ENCODE peak calls at places on chromosome 20, in six cellular contexts. B is H9; O is T-helper 2 cell; F is CD4-positive, CD25-positive, alpha-beta regulatory T cell; R is D341Med; A is stimulated activated CD4-positive, alpha-beta T cell treated with anti-CD3 and anti-CD28 coated beads, Interleukin-4, amount 100 ng/mL, for 48 hours. Q is an unnamed sample.

GRCh38 chr20:60453847-60454246 is 495.6 kb downstream of the CDH26 start:
- DNase-seq in B (peak; percentile 72), O (no peak), F (no peak), R (no peak), A (no peak), Q (peak; percentile 74)

GRCh38 chr20:50837532-50838321 is 42.9 kb downstream of the BCAS4 start:
- DNase-seq in B (no peak), O (no peak), F (peak; percentile 34), R (no peak), A (no peak), Q (no peak)

GRCh38 chr20:37898301-37899104 is 4.4 kb upstream of the VSTM2L start:
- DNase-seq in B (no peak), O (no peak), F (no peak), R (no peak), A (no peak), Q (peak; percentile 63)

GRCh38 chr20:20463933-20464374 is 96.0 kb downstream of the INSM1 start:
- DNase-seq in B (peak; percentile 82), O (no peak), F (no peak), R (no peak), A (no peak), Q (peak; percentile 70)

GRCh38 chr20:63940472-63941266 is 15.5 kb downstream of the UCKL1 start:
- DNase-seq in B (peak; percentile 52), O (no peak), F (no peak), R (no peak), A (no peak), Q (no peak)

GRCh38 chr20:40741507-40742106 is 52.6 kb upstream of the MAFB start:
- DNase-seq in B (peak; percentile 76), O (no peak), F (peak; percentile 42), R (peak; percentile 60), A (peak; percentile 23), Q (peak; percentile 11)

GRCh38 chr20:51796332-51796731 is 6.0 kb downstream of the SALL4 start:
- DNase-seq in B (no peak), O (no peak), F (no peak), R (no peak), A (no peak), Q (no peak)

GRCh38 chr20:23909390-23909789 is 29.8 kb upstream of the CST5 start:
- DNase-seq in B (no peak), O (no peak), F (no peak), R (no peak), A (no peak), Q (no peak)

GRCh38 chr20:32052792-32053362 is 835 bp downstream of the HCK start:
- DNase-seq in B (peak; percentile 77), O (no peak), F (no peak), R (no peak), A (no peak), Q (no peak)

GRCh38 chr20:39630215-39630614 is 668.1 kb downstream of the DHX35 start:
- DNase-seq in B (no peak), O (no peak), F (no peak), R (no peak), A (no peak), Q (peak; percentile 81)

GRCh38 chr20:36917240-36917639 is 34.3 kb downstream of the SAMHD1 start:
- DNase-seq in B (no peak), O (no peak), F (no peak), R (no peak), A (no peak), Q (no peak)

GRCh38 chr20:50587291-50587961 is 77.2 kb downstream of the PTPN1 start:
- DNase-seq in B (no peak), O (no peak), F (no peak), R (no peak), A (no peak), Q (no peak)

GRCh38 chr20:5120189-5120484 is 379 bp upstream of the PCNA start:
- DNase-seq in B (no peak), O (no peak), F (no peak), R (no peak), A (no peak), Q (no peak)

GRCh38 chr20:37299718-37300529 is 10.5 kb downstream of the MANBAL start:
- DNase-seq in B (no peak), O (no peak), F (no peak), R (no peak), A (no peak), Q (no peak)

GRCh38 chr20:31974975-31975481 is 7.1 kb downstream of the XKR7 start:
- DNase-seq in B (peak; percentile 76), O (no peak), F (no peak), R (peak; percentile 73), A (no peak), Q (peak; percentile 26)

GRCh38 chr20:57361517-57361916 is 10.5 kb downstream of the RAE1 start:
- DNase-seq in B (no peak), O (no peak), F (no peak), R (no peak), A (no peak), Q (no peak)

GRCh38 chr20:61734733-61735502 is 330.8 kb downstream of the TAF4 start:
- DNase-seq in B (no peak), O (no peak), F (no peak), R (no peak), A (no peak), Q (no peak)

GRCh38 chr20:48827880-48828733 is at the start of gene PREX1:
- DNase-seq in B (peak; percentile 80), O (peak; percentile 82), F (peak; percentile 90), R (peak; percentile 90), A (peak; percentile 46), Q (peak; percentile 88)

GRCh38 chr20:19314619-19315018 is 102.2 kb downstream of the SLC24A3 start:
- DNase-seq in B (no peak), O (no peak), F (no peak), R (no peak), A (no peak), Q (no peak)

GRCh38 chr20:39777610-39778009 is 815.5 kb downstream of the DHX35 start:
- DNase-seq in B (no peak), O (no peak), F (no peak), R (no peak), A (no peak), Q (no peak)

GRCh38 chr20:53227523-53227922 is 255.4 kb downstream of the TSHZ2 start:
- DNase-seq in B (no peak), O (no peak), F (no peak), R (no peak), A (no peak), Q (no peak)

GRCh38 chr20:46977909-46978588 is 83.4 kb downstream of the EYA2 start:
- DNase-seq in B (no peak), O (no peak), F (no peak), R (no peak), A (no peak), Q (peak; percentile 91)

GRCh38 chr20:62822788-62823651 is 6.2 kb downstream of the COL9A3 start:
- DNase-seq in B (peak; percentile 77), O (no peak), F (peak; percentile 63), R (peak; percentile 88), A (peak; percentile 53), Q (peak; percentile 83)

GRCh38 chr20:21520702-21521595 is 7.1 kb upstream of the NKX2-2 start:
- DNase-seq in B (peak; percentile 75), O (no peak), F (no peak), R (peak; percentile 51), A (no peak), Q (peak; percentile 54)

GRCh38 chr20:32626859-32627636 is 41.9 kb upstream of the NOL4L start:
- DNase-seq in B (no peak), O (no peak), F (peak; percentile 35), R (no peak), A (no peak), Q (peak; percentile 66)

GRCh38 chr20:50224553-50225255 is 34.1 kb downstream of the CEBPB start:
- DNase-seq in B (no peak), O (no peak), F (no peak), R (no peak), A (no peak), Q (no peak)

GRCh38 chr20:3648941-3649340 is 14.3 kb downstream of the GFRA4 start:
- DNase-seq in B (no peak), O (no peak), F (no peak), R (no peak), A (no peak), Q (no peak)

GRCh38 chr20:5674176-5674660 is 76.0 kb upstream of the SHLD1 start:
- DNase-seq in B (no peak), O (no peak), F (peak; percentile 33), R (no peak), A (no peak), Q (no peak)